ENCODE peak calls at places on chromosomes 16 and 17, in six cellular contexts. L is choroid plexus epithelial cell, T is cardiac muscle cell, C is kidney epithelial cell, P is AG10803, I is lower leg skin. J is an unnamed sample.

GRCh38 chr16:81633147-81633619 is 145.9 kb upstream of the PLCG2 start:
- DNase-seq in C (no peak), T (no peak), P (no peak), L (no peak), I (no peak), J (no peak)

GRCh38 chr17:16444258-16444886 is 29.0 kb downstream of the TRPV2 start:
- DNase-seq in I (no peak), L (no peak), T (peak; percentile 19), P (no peak), C (no peak), J (no peak)

GRCh38 chr17:72403713-72404209 is 282.9 kb downstream of the SOX9 start:
- DNase-seq in L (no peak), I (no peak), P (no peak), T (no peak), C (no peak), J (no peak)

GRCh38 chr16:17964196-17964595 is 372.3 kb downstream of the NPIPA8 start:
- DNase-seq in P (no peak), I (no peak), C (no peak), L (no peak), T (no peak), J (no peak)

GRCh38 chr16:84755004-84755672 is 55.3 kb downstream of the USP10 start:
- DNase-seq in T (no peak), I (no peak), C (no peak), L (no peak), P (no peak), J (no peak)

GRCh38 chr17:751269-752001 is 629 bp downstream of the GEMIN4 start:
- DNase-seq in L (peak; percentile 52), I (no peak), P (peak; percentile 49), C (no peak), T (peak; percentile 52), J (no peak)

GRCh38 chr16:12942861-12943260 is 41.5 kb downstream of the SHISA9 start:
- DNase-seq in C (no peak), I (no peak), P (no peak), T (no peak), L (no peak), J (no peak)

GRCh38 chr16:85112364-85112763 is at the start of gene CIBAR2:
- DNase-seq in L (no peak), I (no peak), T (no peak), C (no peak), P (no peak), J (no peak)

GRCh38 chr17:1787301-1787902 is 25.5 kb downstream of the SERPINF1 start:
- DNase-seq in L (peak; percentile 92), T (peak; percentile 90), I (peak; percentile 70), C (peak; percentile 83), P (peak; percentile 90), J (peak; percentile 84)

GRCh38 chr16:53100131-53100748 is 45.4 kb downstream of the CHD9 start:
- DNase-seq in C (no peak), P (no peak), L (no peak), I (no peak), T (no peak), J (no peak)
- H3K4me3 ChIP-seq in C (peak overlapping the region; percentile 22), P (peak overlapping the region; percentile 52), L (peak overlapping the region; percentile 54), I (no peak overlapping the region), T (peak overlapping the region; percentile 5), J (peak overlapping the region; percentile 34)

GRCh38 chr17:31597646-31598387 is 206.3 kb downstream of the RAB11FIP4 start:
- DNase-seq in T (no peak), C (no peak), I (no peak), P (no peak), L (no peak), J (no peak)

GRCh38 chr17:31598388-31598760 is 206.9 kb downstream of the RAB11FIP4 start:
- DNase-seq in P (no peak), I (no peak), T (no peak), C (no peak), L (no peak), J (no peak)

GRCh38 chr17:31595666-31596381 is 204.3 kb downstream of the RAB11FIP4 start:
- DNase-seq in C (no peak), I (no peak), P (no peak), T (no peak), L (no peak), J (no peak)

GRCh38 chr17:31595076-31595475 is 203.6 kb downstream of the RAB11FIP4 start:
- DNase-seq in P (peak; percentile 64), T (no peak), L (peak; percentile 41), C (no peak), I (no peak), J (no peak)

GRCh38 chr17:31596382-31597323 is 205.2 kb downstream of the RAB11FIP4 start:
- DNase-seq in T (peak; percentile 96), I (peak; percentile 75), L (peak; percentile 96), C (peak; percentile 92), P (peak; percentile 99), J (peak; percentile 82)
- TF ChIP-seq CTCF in T (no peak), I (no peak), L (no peak), C (no peak), P (no peak), J (no peak)

DNA sequence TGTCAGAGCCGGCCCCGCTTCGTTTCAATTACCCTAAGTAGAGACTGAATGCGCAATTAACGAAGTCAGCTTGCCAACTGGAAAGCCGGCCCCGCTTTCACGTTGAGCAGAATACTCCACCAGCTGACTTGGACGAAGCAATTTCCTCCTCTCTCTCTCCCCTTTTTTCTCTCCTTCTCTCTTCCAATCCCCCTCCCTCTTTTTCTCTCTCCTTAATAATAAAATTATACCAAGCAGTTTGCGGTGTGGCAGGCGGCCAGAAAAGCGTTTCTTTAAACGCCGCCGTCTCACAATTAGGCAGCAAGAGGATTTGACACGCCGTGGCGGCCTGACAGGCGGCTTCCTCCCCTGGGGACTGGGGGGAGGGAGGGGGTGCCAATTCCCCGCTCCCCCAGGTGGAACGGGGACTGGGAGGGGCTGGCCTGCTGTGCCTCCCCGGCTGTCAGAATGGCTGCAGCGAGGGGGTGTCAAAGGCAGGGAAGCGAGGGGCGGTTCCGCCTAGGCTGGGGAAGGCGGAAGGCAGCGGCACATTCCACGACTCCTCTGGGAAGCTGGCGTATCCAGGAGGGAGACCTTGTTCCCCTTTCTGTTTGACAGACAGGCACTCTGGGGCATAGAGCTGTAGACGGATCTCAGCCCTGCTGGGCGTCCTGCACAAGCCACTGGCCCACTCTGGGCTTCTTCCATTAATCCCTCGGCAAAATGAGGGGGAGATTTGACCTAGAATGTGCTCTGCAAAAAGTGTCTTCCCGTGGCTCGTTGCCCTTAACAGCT is 52.8 kb downstream of the SREBF1 start:
- DNase-seq in T (peak; percentile 81), C (no peak), P (peak; percentile 39), I (peak; percentile 47), L (peak; percentile 72), J (peak; percentile 72)
- H3K4me3 ChIP-seq in T (peak overlapping the region; percentile 42), C (no peak overlapping the region), P (peak overlapping the region; percentile 24), I (peak overlapping the region; percentile 27), L (peak overlapping the region; percentile 53), J (peak overlapping the region; percentile 37)

DNA sequence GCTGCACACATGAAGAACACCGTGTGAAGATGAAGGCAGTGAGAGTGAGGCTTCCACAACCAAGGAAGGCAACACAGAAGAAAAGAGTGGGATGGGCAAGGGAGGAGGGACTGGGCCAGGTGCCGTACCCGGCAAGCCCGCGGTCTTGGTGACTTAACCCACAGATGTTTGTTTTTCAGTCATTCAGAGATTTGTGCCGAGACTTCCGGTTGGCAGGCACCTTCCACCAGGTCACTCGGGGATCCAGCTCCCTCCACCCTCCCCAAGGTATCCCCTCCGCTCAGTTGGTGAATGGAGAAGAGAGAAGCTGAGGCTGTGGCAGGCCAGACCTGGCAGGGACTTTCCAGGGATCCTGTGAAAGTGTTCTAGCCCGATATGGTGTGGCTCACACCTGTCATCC is 4.9 kb upstream of the KREMEN2 start:
- DNase-seq in T (no peak), L (no peak), I (no peak), P (no peak), C (no peak), J (no peak)
- TF ChIP-seq CTCF in T (no peak), L (no peak), I (no peak), P (no peak), C (no peak), J (no peak)

GRCh38 chr17:57143341-57143740 is 58.3 kb downstream of the AKAP1 start:
- DNase-seq in L (peak; percentile 13), C (no peak), P (no peak), T (no peak), I (no peak), J (no peak)

GRCh38 chr17:57143919-57144318 is 58.9 kb downstream of the AKAP1 start:
- DNase-seq in L (no peak), T (no peak), C (no peak), I (no peak), P (no peak), J (no peak)

GRCh38 chr17:57142925-57143324 is 57.9 kb downstream of the AKAP1 start:
- DNase-seq in C (no peak), L (peak; percentile 65), P (peak; percentile 8), T (peak; percentile 23), I (no peak), J (no peak)

GRCh38 chr17:57144567-57144966 is 59.5 kb downstream of the AKAP1 start:
- DNase-seq in T (no peak), C (no peak), L (no peak), I (no peak), P (no peak), J (no peak)

GRCh38 chr17:57145347-57145746 is 60.3 kb downstream of the AKAP1 start:
- DNase-seq in T (no peak), L (no peak), P (no peak), I (no peak), C (no peak), J (no peak)
- H3K4me3 ChIP-seq in T (no peak overlapping the region), L (no peak overlapping the region), P (no peak overlapping the region), I (no peak overlapping the region), C (no peak overlapping the region), J (no peak overlapping the region)

GRCh38 chr16:1287982-1288670 is 21.3 kb upstream of the UBE2I start:
- DNase-seq in L (peak; percentile 33), C (no peak), I (no peak), P (no peak), T (peak; percentile 38), J (no peak)

GRCh38 chr16:1283996-1284592 is 25.3 kb upstream of the UBE2I start:
- DNase-seq in P (no peak), T (no peak), C (no peak), L (no peak), I (no peak), J (no peak)

GRCh38 chr16:1286492-1287094 is 22.8 kb upstream of the UBE2I start:
- DNase-seq in P (no peak), T (no peak), I (no peak), L (no peak), C (no peak), J (no peak)

GRCh38 chr16:1283296-1283695 is 26.1 kb upstream of the UBE2I start:
- DNase-seq in T (no peak), L (no peak), C (no peak), I (no peak), P (no peak), J (no peak)

DNA sequence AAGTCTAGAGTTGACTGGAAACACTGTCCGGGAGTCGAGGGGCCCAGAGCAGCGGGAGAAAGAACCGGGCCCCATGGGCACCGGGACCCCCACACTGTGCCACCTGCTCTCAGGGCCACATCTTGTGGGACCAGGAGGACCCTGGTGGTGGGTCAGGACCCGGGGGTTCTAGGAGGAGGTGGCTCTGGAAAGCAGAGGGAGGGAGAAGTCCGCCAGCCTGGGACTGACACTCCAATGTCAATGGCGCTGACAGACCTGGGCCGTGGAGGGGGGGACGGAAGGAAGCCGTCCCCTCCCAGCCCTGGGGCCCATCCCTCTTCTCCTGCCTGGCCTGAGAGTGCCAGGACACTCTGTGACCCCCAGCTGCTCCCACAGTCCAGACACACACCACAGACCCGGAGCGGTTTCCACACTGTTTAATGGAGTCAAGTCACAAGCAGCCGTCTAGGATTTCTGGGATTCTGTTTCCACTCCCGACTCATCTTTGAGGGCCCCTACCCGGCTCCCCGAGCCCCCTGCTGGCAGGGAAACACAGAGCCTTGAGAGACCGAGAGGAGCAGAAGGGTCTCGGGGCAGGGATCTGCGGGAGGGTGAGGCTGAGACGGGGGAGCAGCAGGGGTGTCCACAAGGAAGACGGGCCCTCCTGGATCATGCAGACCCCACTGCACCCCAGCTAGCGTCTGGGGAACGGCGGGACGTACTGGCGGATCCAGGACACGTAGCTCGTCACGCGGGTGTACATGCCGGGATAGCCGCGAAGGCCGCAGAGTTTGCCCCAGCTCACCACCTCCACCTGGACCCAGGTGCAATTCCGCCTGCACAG is 23.6 kb upstream of the UBE2I start:
- DNase-seq in C (no peak), T (no peak), P (no peak), I (no peak), L (no peak), J (no peak)
- TF ChIP-seq CTCF in C (peak; percentile 22), T (no peak), P (no peak), I (no peak), L (no peak), J (no peak)

J was measured in astrocyte of the cerebellum.